ENCODE peak calls at places on chromosomes 4 and X, in nine cellular contexts. One of them, this sample, is unnamed.

GRCh38 chr4:104591505-104591904 is 96.8 kb upstream of the CXXC4 start:
- DNase-seq in AG09309: no peak
- DNase-seq in HCT116: no peak
- DNase-seq in B cell: no peak
- DNase-seq in tibial artery: no peak
- DNase-seq in RWPE1: no peak
- DNase-seq in heart right ventricle: peak; percentile 45
- DNase-seq in body of pancreas: peak; percentile 72
- DNase-seq in hepatocyte: peak; percentile 59
- DNase-seq in this sample: no peak

GRCh38 chr4:16259531-16260246 is 33.4 kb upstream of the TAPT1 start:
- DNase-seq in body of pancreas: no peak
- DNase-seq in B cell: no peak
- DNase-seq in hepatocyte: no peak
- DNase-seq in AG09309: peak; percentile 17
- DNase-seq in heart right ventricle: no peak
- DNase-seq in HCT116: no peak
- DNase-seq in tibial artery: no peak
- DNase-seq in RWPE1: no peak
- DNase-seq in this sample: peak; percentile 61

GRCh38 chr4:165464813-165465381 is 86.1 kb downstream of the CPE start:
- DNase-seq in tibial artery: no peak
- DNase-seq in hepatocyte: peak; percentile 64
- DNase-seq in body of pancreas: peak; percentile 18
- DNase-seq in HCT116: no peak
- DNase-seq in AG09309: no peak
- DNase-seq in heart right ventricle: no peak
- DNase-seq in B cell: peak; percentile 44
- DNase-seq in RWPE1: peak; percentile 60
- DNase-seq in this sample: peak; percentile 80

GRCh38 chr4:79334783-79335182 is 8.9 kb upstream of the NAA11 start:
- DNase-seq in heart right ventricle: no peak
- DNase-seq in RWPE1: no peak
- DNase-seq in body of pancreas: no peak
- DNase-seq in hepatocyte: no peak
- DNase-seq in B cell: no peak
- DNase-seq in HCT116: no peak
- DNase-seq in AG09309: no peak
- DNase-seq in tibial artery: no peak
- DNase-seq in this sample: no peak

GRCh38 chr4:2798399-2799301 is 5.8 kb downstream of the SH3BP2 start:
- DNase-seq in body of pancreas: peak; percentile 50
- DNase-seq in heart right ventricle: peak; percentile 80
- DNase-seq in B cell: peak; percentile 65
- DNase-seq in tibial artery: peak; percentile 81
- DNase-seq in AG09309: no peak
- DNase-seq in RWPE1: no peak
- DNase-seq in HCT116: no peak
- DNase-seq in hepatocyte: no peak
- DNase-seq in this sample: no peak

GRCh38 chr4:37815591-37815990 is 10.9 kb upstream of the PGM2 start:
- DNase-seq in RWPE1: no peak
- DNase-seq in hepatocyte: no peak
- DNase-seq in AG09309: no peak
- DNase-seq in HCT116: no peak
- DNase-seq in B cell: no peak
- DNase-seq in body of pancreas: no peak
- DNase-seq in tibial artery: no peak
- DNase-seq in heart right ventricle: no peak
- DNase-seq in this sample: no peak

GRCh38 chr4:114226968-114227760 is 247.7 kb upstream of the ARSJ start:
- DNase-seq in hepatocyte: no peak
- DNase-seq in RWPE1: no peak
- DNase-seq in tibial artery: no peak
- DNase-seq in heart right ventricle: no peak
- DNase-seq in AG09309: no peak
- DNase-seq in body of pancreas: no peak
- DNase-seq in B cell: no peak
- DNase-seq in HCT116: no peak
- DNase-seq in this sample: peak; percentile 58

GRCh38 chr4:70059149-70059548 is 8.9 kb downstream of the HTN1 start:
- DNase-seq in tibial artery: no peak
- DNase-seq in HCT116: no peak
- DNase-seq in RWPE1: no peak
- DNase-seq in B cell: no peak
- DNase-seq in heart right ventricle: no peak
- DNase-seq in body of pancreas: no peak
- DNase-seq in hepatocyte: no peak
- DNase-seq in AG09309: no peak
- DNase-seq in this sample: no peak

GRCh38 chrX:34918091-34918736 is 24.4 kb upstream of the FAM47B start:
- DNase-seq in tibial artery: no peak
- DNase-seq in RWPE1: peak; percentile 17
- DNase-seq in hepatocyte: peak; percentile 25
- DNase-seq in B cell: no peak
- DNase-seq in heart right ventricle: no peak
- DNase-seq in HCT116: no peak
- DNase-seq in AG09309: no peak
- DNase-seq in body of pancreas: no peak
- DNase-seq in this sample: peak; percentile 58

GRCh38 chr4:83922419-83922818 is 386.5 kb downstream of the GPAT3 start:
- DNase-seq in RWPE1: no peak
- DNase-seq in hepatocyte: no peak
- DNase-seq in heart right ventricle: no peak
- DNase-seq in B cell: no peak
- DNase-seq in body of pancreas: no peak
- DNase-seq in HCT116: no peak
- DNase-seq in tibial artery: no peak
- DNase-seq in AG09309: no peak
- DNase-seq in this sample: no peak

GRCh38 chr4:160592258-160592657 is 1489.4 kb downstream of the RAPGEF2 start:
- DNase-seq in B cell: no peak
- DNase-seq in AG09309: no peak
- DNase-seq in heart right ventricle: no peak
- DNase-seq in HCT116: no peak
- DNase-seq in body of pancreas: no peak
- DNase-seq in RWPE1: no peak
- DNase-seq in hepatocyte: no peak
- DNase-seq in tibial artery: no peak
- DNase-seq in this sample: no peak

GRCh38 chr4:113837397-113837796 is 75.9 kb upstream of the CAMK2D start:
- DNase-seq in tibial artery: no peak
- DNase-seq in body of pancreas: no peak
- DNase-seq in RWPE1: peak; percentile 64
- DNase-seq in heart right ventricle: no peak
- DNase-seq in AG09309: peak; percentile 74
- DNase-seq in HCT116: no peak
- DNase-seq in B cell: peak; percentile 14
- DNase-seq in hepatocyte: peak; percentile 7
- DNase-seq in this sample: peak; percentile 89

GRCh38 chr4:40183615-40184411 is 13.0 kb upstream of the RHOH start:
- DNase-seq in AG09309: no peak
- DNase-seq in RWPE1: peak; percentile 27
- DNase-seq in heart right ventricle: no peak
- DNase-seq in hepatocyte: no peak
- DNase-seq in tibial artery: no peak
- DNase-seq in HCT116: no peak
- DNase-seq in B cell: no peak
- DNase-seq in body of pancreas: no peak
- DNase-seq in this sample: peak; percentile 15

GRCh38 chrX:95318882-95319281 is 1365.8 kb upstream of the DIAPH2 start:
- DNase-seq in heart right ventricle: no peak
- DNase-seq in body of pancreas: no peak
- DNase-seq in RWPE1: no peak
- DNase-seq in tibial artery: no peak
- DNase-seq in B cell: no peak
- DNase-seq in HCT116: no peak
- DNase-seq in AG09309: no peak
- DNase-seq in hepatocyte: peak; percentile 11
- DNase-seq in this sample: no peak

GRCh38 chr4:138609943-138610350 is 367.8 kb upstream of the SLC7A11 start:
- DNase-seq in RWPE1: no peak
- DNase-seq in HCT116: no peak
- DNase-seq in hepatocyte: no peak
- DNase-seq in body of pancreas: no peak
- DNase-seq in heart right ventricle: peak; percentile 7
- DNase-seq in B cell: no peak
- DNase-seq in tibial artery: no peak
- DNase-seq in AG09309: peak; percentile 58
- DNase-seq in this sample: peak; percentile 97

GRCh38 chr4:86334020-86334750 is 25.7 kb downstream of the MAPK10 start:
- DNase-seq in AG09309: no peak
- DNase-seq in RWPE1: no peak
- DNase-seq in body of pancreas: no peak
- DNase-seq in hepatocyte: no peak
- DNase-seq in heart right ventricle: no peak
- DNase-seq in B cell: no peak
- DNase-seq in tibial artery: no peak
- DNase-seq in HCT116: no peak
- DNase-seq in this sample: no peak

GRCh38 chrX:153776611-153777045 is 4.2 kb upstream of the SRPK3 start:
- DNase-seq in RWPE1: no peak
- DNase-seq in AG09309: no peak
- DNase-seq in tibial artery: no peak
- DNase-seq in hepatocyte: no peak
- DNase-seq in heart right ventricle: no peak
- DNase-seq in HCT116: no peak
- DNase-seq in body of pancreas: no peak
- DNase-seq in B cell: peak; percentile 54
- DNase-seq in this sample: no peak

GRCh38 chrX:42505057-42505456 is 272.9 kb downstream of the PPP1R2C start:
- DNase-seq in body of pancreas: no peak
- DNase-seq in heart right ventricle: no peak
- DNase-seq in tibial artery: no peak
- DNase-seq in RWPE1: no peak
- DNase-seq in HCT116: no peak
- DNase-seq in hepatocyte: no peak
- DNase-seq in AG09309: no peak
- DNase-seq in B cell: no peak
- DNase-seq in this sample: no peak

GRCh38 chr4:78369691-78370090 is 181.9 kb upstream of the ANXA3 start:
- DNase-seq in hepatocyte: no peak
- DNase-seq in HCT116: no peak
- DNase-seq in body of pancreas: peak; percentile 17
- DNase-seq in tibial artery: no peak
- DNase-seq in AG09309: no peak
- DNase-seq in RWPE1: no peak
- DNase-seq in B cell: no peak
- DNase-seq in heart right ventricle: no peak
- DNase-seq in this sample: no peak

GRCh38 chr4:137180349-137180748 is 351.9 kb downstream of the PCDH18 start:
- DNase-seq in hepatocyte: no peak
- DNase-seq in HCT116: peak; percentile 1
- DNase-seq in tibial artery: no peak
- DNase-seq in AG09309: no peak
- DNase-seq in heart right ventricle: no peak
- DNase-seq in RWPE1: no peak
- DNase-seq in B cell: no peak
- DNase-seq in body of pancreas: no peak
- DNase-seq in this sample: no peak

GRCh38 chr4:54152846-54153600 is 53.1 kb downstream of the GSX2 start:
- DNase-seq in B cell: no peak
- DNase-seq in body of pancreas: no peak
- DNase-seq in AG09309: peak; percentile 52
- DNase-seq in hepatocyte: no peak
- DNase-seq in RWPE1: peak; percentile 28
- DNase-seq in heart right ventricle: no peak
- DNase-seq in HCT116: no peak
- DNase-seq in tibial artery: no peak
- DNase-seq in this sample: peak; percentile 75

GRCh38 chr4:38190717-38191178 is 230.6 kb downstream of the PTTG2 start:
- DNase-seq in tibial artery: peak; percentile 87
- DNase-seq in body of pancreas: no peak
- DNase-seq in B cell: no peak
- DNase-seq in RWPE1: peak; percentile 10
- DNase-seq in AG09309: peak; percentile 39
- DNase-seq in HCT116: no peak
- DNase-seq in hepatocyte: no peak
- DNase-seq in heart right ventricle: peak; percentile 76
- DNase-seq in this sample: peak; percentile 72

DNA sequence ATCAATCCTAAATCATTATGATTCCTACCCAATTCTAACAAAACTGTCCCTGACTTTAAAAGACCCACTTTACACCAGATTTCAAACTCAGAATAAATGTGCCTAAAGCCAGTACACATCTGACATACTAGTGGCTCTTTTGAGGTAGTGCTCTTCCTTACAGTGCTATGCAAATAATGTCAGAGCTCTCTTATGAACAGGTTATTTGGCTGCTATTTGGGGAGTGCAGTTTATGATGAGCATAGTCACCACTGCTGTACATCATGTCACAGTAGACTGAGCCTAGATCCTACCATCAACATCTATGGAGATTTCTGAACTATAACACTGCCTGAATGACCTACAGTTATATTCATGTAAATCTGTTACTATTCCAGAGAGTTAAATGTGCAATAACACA is 50.4 kb upstream of the PAGE5 start:
- DNase-seq in body of pancreas: no peak
- DNase-seq in RWPE1: no peak
- DNase-seq in B cell: no peak
- DNase-seq in tibial artery: no peak
- DNase-seq in hepatocyte: no peak
- DNase-seq in heart right ventricle: no peak
- DNase-seq in HCT116: no peak
- DNase-seq in AG09309: no peak
- DNase-seq in this sample: no peak
- TF ChIP-seq CTCF in body of pancreas: no peak
- TF ChIP-seq CTCF in RWPE1: no peak
- TF ChIP-seq CTCF in B cell: no peak
- TF ChIP-seq CTCF in tibial artery: no peak
- TF ChIP-seq CTCF in hepatocyte: no peak
- TF ChIP-seq CTCF in heart right ventricle: no peak
- TF ChIP-seq CTCF in HCT116: no peak
- TF ChIP-seq CTCF in AG09309: no peak
- TF ChIP-seq CTCF in this sample: no peak

GRCh38 chr4:134906404-134907023 is 704.9 kb upstream of the PABPC4L start:
- DNase-seq in AG09309: no peak
- DNase-seq in hepatocyte: peak; percentile 51
- DNase-seq in HCT116: no peak
- DNase-seq in body of pancreas: no peak
- DNase-seq in heart right ventricle: no peak
- DNase-seq in B cell: no peak
- DNase-seq in tibial artery: no peak
- DNase-seq in RWPE1: no peak
- DNase-seq in this sample: no peak
- TF ChIP-seq CTCF in AG09309: no peak
- TF ChIP-seq CTCF in hepatocyte: peak; percentile 69
- TF ChIP-seq CTCF in HCT116: peak; percentile 56
- TF ChIP-seq CTCF in body of pancreas: peak; percentile 30
- TF ChIP-seq CTCF in heart right ventricle: peak; percentile 15
- TF ChIP-seq CTCF in B cell: no peak
- TF ChIP-seq CTCF in tibial artery: no peak
- TF ChIP-seq CTCF in RWPE1: peak; percentile 49
- TF ChIP-seq CTCF in this sample: no peak

GRCh38 chr4:158728256-158728655 is 5.1 kb upstream of the PPID start:
- DNase-seq in RWPE1: no peak
- DNase-seq in hepatocyte: no peak
- DNase-seq in tibial artery: no peak
- DNase-seq in body of pancreas: no peak
- DNase-seq in HCT116: no peak
- DNase-seq in AG09309: no peak
- DNase-seq in heart right ventricle: no peak
- DNase-seq in B cell: no peak
- DNase-seq in this sample: no peak
- TF ChIP-seq CTCF in RWPE1: no peak
- TF ChIP-seq CTCF in hepatocyte: no peak
- TF ChIP-seq CTCF in tibial artery: no peak
- TF ChIP-seq CTCF in body of pancreas: no peak
- TF ChIP-seq CTCF in HCT116: no peak
- TF ChIP-seq CTCF in AG09309: no peak
- TF ChIP-seq CTCF in heart right ventricle: no peak
- TF ChIP-seq CTCF in B cell: no peak
- TF ChIP-seq CTCF in this sample: no peak

GRCh38 chrX:43654431-43655150 is 1.5 kb upstream of the MAOA start:
- DNase-seq in body of pancreas: peak; percentile 96
- DNase-seq in heart right ventricle: peak; percentile 92
- DNase-seq in AG09309: peak; percentile 57
- DNase-seq in B cell: peak; percentile 86
- DNase-seq in hepatocyte: peak; percentile 96
- DNase-seq in tibial artery: peak; percentile 97
- DNase-seq in RWPE1: peak; percentile 92
- DNase-seq in HCT116: peak; percentile 74
- DNase-seq in this sample: peak; percentile 90
- TF ChIP-seq CTCF in body of pancreas: peak; percentile 52
- TF ChIP-seq CTCF in heart right ventricle: peak; percentile 46
- TF ChIP-seq CTCF in AG09309: peak; percentile 27
- TF ChIP-seq CTCF in B cell: peak; percentile 14
- TF ChIP-seq CTCF in hepatocyte: peak; percentile 46
- TF ChIP-seq CTCF in tibial artery: no peak
- TF ChIP-seq CTCF in RWPE1: peak; percentile 22
- TF ChIP-seq CTCF in HCT116: peak; percentile 7
- TF ChIP-seq CTCF in this sample: peak; percentile 40

This sample was measured in fibroblast of the aortic adventitia.